ENCODE peak calls at places on chromosomes 11 and 22, in seven cellular contexts. One of them, this sample, is unnamed.

GRCh38 chr11:69535928-69536327 is 54.5 kb downstream of the LINC01488 start:
- DNase-seq in mesenchymal stem cell: no peak
- DNase-seq in neuronal stem cell: no peak
- DNase-seq in mesendoderm: no peak
- DNase-seq in H1: no peak
- DNase-seq in H9: no peak
- DNase-seq in trophoblast cell: no peak
- DNase-seq in this sample: no peak

GRCh38 chr11:4643084-4643483 is 698 bp upstream of the OR51E1 start:
- DNase-seq in mesenchymal stem cell: no peak
- DNase-seq in neuronal stem cell: no peak
- DNase-seq in mesendoderm: no peak
- DNase-seq in H1: no peak
- DNase-seq in H9: no peak
- DNase-seq in trophoblast cell: no peak
- DNase-seq in this sample: no peak

GRCh38 chr11:38019072-38019775 is 1421.2 kb upstream of the RAG2 start:
- DNase-seq in mesenchymal stem cell: no peak
- DNase-seq in neuronal stem cell: no peak
- DNase-seq in mesendoderm: peak; percentile 61
- DNase-seq in H1: no peak
- DNase-seq in H9: peak; percentile 63
- DNase-seq in trophoblast cell: no peak
- DNase-seq in this sample: no peak

GRCh38 chr11:112793416-112793815 is 167.8 kb upstream of the NCAM1 start:
- DNase-seq in mesenchymal stem cell: no peak
- DNase-seq in neuronal stem cell: no peak
- DNase-seq in mesendoderm: no peak
- DNase-seq in H1: no peak
- DNase-seq in H9: no peak
- DNase-seq in trophoblast cell: no peak
- DNase-seq in this sample: no peak

GRCh38 chr11:64319421-64319761 is 1.5 kb downstream of the PRDX5 start:
- DNase-seq in mesenchymal stem cell: peak; percentile 41
- DNase-seq in neuronal stem cell: no peak
- DNase-seq in mesendoderm: no peak
- DNase-seq in H1: no peak
- DNase-seq in H9: no peak
- DNase-seq in trophoblast cell: no peak
- DNase-seq in this sample: no peak

GRCh38 chr22:38316340-38317236 is 645 bp downstream of the CSNK1E start:
- DNase-seq in mesenchymal stem cell: peak; percentile 74
- DNase-seq in neuronal stem cell: no peak
- DNase-seq in mesendoderm: peak; percentile 68
- DNase-seq in H1: no peak
- DNase-seq in H9: no peak
- DNase-seq in trophoblast cell: no peak
- DNase-seq in this sample: peak; percentile 51

GRCh38 chr22:42313204-42313603 is 42.8 kb upstream of the TCF20 start:
- DNase-seq in mesenchymal stem cell: no peak
- DNase-seq in neuronal stem cell: no peak
- DNase-seq in mesendoderm: peak; percentile 53
- DNase-seq in H1: no peak
- DNase-seq in H9: no peak
- DNase-seq in trophoblast cell: no peak
- DNase-seq in this sample: no peak

GRCh38 chr11:76629133-76629852 is 41.3 kb downstream of the LRRC32 start:
- DNase-seq in mesenchymal stem cell: peak; percentile 87
- DNase-seq in neuronal stem cell: no peak
- DNase-seq in mesendoderm: no peak
- DNase-seq in H1: no peak
- DNase-seq in H9: no peak
- DNase-seq in trophoblast cell: peak; percentile 86
- DNase-seq in this sample: peak; percentile 75

GRCh38 chr11:95330332-95330731 is 99.3 kb upstream of the SESN3 start:
- DNase-seq in mesenchymal stem cell: no peak
- DNase-seq in neuronal stem cell: no peak
- DNase-seq in mesendoderm: peak; percentile 9
- DNase-seq in H1: no peak
- DNase-seq in H9: no peak
- DNase-seq in trophoblast cell: no peak
- DNase-seq in this sample: no peak

GRCh38 chr11:91871791-91872190 is 352.8 kb upstream of the FAT3 start:
- DNase-seq in mesenchymal stem cell: peak; percentile 13
- DNase-seq in neuronal stem cell: no peak
- DNase-seq in mesendoderm: no peak
- DNase-seq in H1: no peak
- DNase-seq in H9: no peak
- DNase-seq in trophoblast cell: no peak
- DNase-seq in this sample: no peak

GRCh38 chr11:72683782-72684200 is 9.6 kb upstream of the PDE2A start:
- DNase-seq in mesenchymal stem cell: peak; percentile 51
- DNase-seq in neuronal stem cell: peak; percentile 66
- DNase-seq in mesendoderm: peak; percentile 82
- DNase-seq in H1: no peak
- DNase-seq in H9: peak; percentile 85
- DNase-seq in trophoblast cell: peak; percentile 33
- DNase-seq in this sample: peak; percentile 19

GRCh38 chr11:102382384-102382783 is 35.4 kb downstream of the BIRC2 start:
- DNase-seq in mesenchymal stem cell: no peak
- DNase-seq in neuronal stem cell: no peak
- DNase-seq in mesendoderm: no peak
- DNase-seq in H1: no peak
- DNase-seq in H9: no peak
- DNase-seq in trophoblast cell: no peak
- DNase-seq in this sample: peak; percentile 19

GRCh38 chr22:24410110-24410856 is 17.1 kb upstream of the ADORA2A start:
- DNase-seq in mesenchymal stem cell: peak; percentile 67
- DNase-seq in neuronal stem cell: no peak
- DNase-seq in mesendoderm: no peak
- DNase-seq in H1: no peak
- DNase-seq in H9: no peak
- DNase-seq in trophoblast cell: no peak
- DNase-seq in this sample: peak; percentile 58

DNA sequence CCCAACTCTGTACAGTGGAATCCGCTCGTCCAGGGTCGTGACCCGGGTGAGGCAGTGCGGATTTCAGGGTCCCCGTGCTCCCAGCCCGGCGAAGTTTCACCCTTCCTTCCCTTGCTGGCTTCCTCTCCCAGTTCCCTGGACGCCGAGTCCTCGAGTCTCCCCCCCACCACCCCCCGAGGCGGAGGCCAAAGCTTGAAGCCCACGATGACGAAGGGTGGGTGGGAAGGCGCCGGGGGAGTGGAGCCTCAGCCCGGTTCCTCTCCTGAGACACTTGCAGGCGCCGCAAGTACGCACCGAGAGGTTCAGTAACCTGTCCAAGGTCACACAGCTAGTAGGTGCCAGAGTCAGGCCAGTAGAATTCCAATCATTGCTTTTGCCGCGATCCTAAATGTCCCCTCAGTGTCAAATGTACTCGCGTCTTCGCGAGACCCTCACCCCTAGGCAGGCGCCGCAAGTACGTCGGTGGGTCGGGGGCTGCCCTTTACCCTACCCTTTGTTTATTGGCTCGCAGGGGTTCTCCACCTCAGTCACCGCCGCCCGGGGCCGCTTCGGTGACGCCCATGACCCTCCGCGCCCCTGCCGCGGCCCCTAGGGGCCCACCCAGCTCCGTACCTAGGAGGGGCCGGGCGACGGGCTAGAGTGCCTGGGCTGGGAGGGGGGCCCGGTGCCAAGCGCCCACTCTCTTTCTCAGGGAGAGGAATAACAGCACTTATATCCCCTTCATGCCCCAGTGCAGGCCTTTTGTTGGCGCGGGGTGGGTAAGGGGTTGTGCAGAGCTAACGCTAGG is 5.7 kb upstream of the CHRM1 start:
- DNase-seq in mesenchymal stem cell: no peak
- DNase-seq in neuronal stem cell: no peak
- DNase-seq in mesendoderm: no peak
- DNase-seq in H1: no peak
- DNase-seq in H9: no peak
- DNase-seq in trophoblast cell: no peak
- DNase-seq in this sample: no peak
- H2BK5ac ChIP-seq in mesenchymal stem cell: no peak overlapping the region
- H2BK5ac ChIP-seq in neuronal stem cell: no peak overlapping the region
- H2BK5ac ChIP-seq in mesendoderm: no peak overlapping the region
- H2BK5ac ChIP-seq in H1: peak overlapping the region; percentile 71
- H2BK5ac ChIP-seq in H9: no peak overlapping the region
- H2BK5ac ChIP-seq in trophoblast cell: no peak overlapping the region
- H2BK5ac ChIP-seq in this sample: no peak overlapping the region

GRCh38 chr11:31808721-31809542 is 2.2 kb downstream of the PAX6 start:
- DNase-seq in mesenchymal stem cell: no peak
- DNase-seq in neuronal stem cell: no peak
- DNase-seq in mesendoderm: no peak
- DNase-seq in H1: no peak
- DNase-seq in H9: no peak
- DNase-seq in trophoblast cell: no peak
- DNase-seq in this sample: no peak

GRCh38 chr11:31809857-31810778 is 1.0 kb downstream of the PAX6 start:
- DNase-seq in mesenchymal stem cell: peak; percentile 46
- DNase-seq in neuronal stem cell: no peak
- DNase-seq in mesendoderm: peak; percentile 74
- DNase-seq in H1: no peak
- DNase-seq in H9: peak; percentile 64
- DNase-seq in trophoblast cell: no peak
- DNase-seq in this sample: peak; percentile 28

GRCh38 chr11:31812392-31813241 is 1.5 kb upstream of the PAX6 start:
- DNase-seq in mesenchymal stem cell: peak; percentile 31
- DNase-seq in neuronal stem cell: no peak
- DNase-seq in mesendoderm: peak; percentile 59
- DNase-seq in H1: no peak
- DNase-seq in H9: no peak
- DNase-seq in trophoblast cell: no peak
- DNase-seq in this sample: no peak

GRCh38 chr11:31809543-31809856 is 1.6 kb downstream of the PAX6 start:
- DNase-seq in mesenchymal stem cell: no peak
- DNase-seq in neuronal stem cell: no peak
- DNase-seq in mesendoderm: no peak
- DNase-seq in H1: no peak
- DNase-seq in H9: no peak
- DNase-seq in trophoblast cell: no peak
- DNase-seq in this sample: no peak

DNA sequence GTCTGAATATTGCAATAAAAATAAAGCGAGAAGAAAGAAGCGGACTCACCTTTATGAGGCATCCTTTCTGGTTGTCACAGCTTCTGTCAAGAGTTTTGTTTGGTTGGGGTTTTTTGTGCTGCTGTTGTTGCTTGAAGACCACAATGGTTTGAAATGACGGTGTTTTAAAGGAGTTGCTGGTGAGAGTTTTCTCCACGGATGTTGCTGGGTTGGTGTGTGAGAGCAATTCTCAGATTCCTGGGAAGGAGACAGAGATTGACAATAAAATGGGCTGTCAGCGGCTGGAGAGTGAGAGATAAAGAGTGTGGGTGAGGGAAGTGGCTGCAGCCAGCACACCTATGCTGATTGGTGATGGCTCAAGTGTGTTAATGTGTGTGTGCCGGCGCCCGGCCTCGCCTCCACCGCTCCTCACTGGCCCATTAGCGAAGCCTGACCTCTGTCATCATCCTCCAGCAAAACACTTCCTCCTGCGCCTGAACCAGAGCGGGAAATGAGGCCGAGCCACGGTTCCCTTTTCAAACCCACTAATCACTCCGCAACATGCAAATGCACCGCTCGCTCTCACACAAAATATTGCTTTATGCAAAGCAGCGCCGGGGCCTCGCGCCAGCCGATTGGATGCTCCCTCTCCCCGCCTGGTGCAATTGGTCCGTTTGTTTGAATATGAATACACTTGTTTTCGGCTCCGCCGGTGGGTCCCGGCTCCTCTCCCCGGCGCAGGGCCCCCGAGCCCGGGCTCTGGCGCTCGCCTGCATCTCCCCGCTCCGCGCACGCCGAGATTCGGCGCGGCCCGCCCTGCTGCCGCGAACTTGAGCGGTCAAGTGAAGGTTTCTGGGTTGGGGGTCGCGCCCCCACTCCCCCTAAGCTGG is at the start of gene PAX6:
- DNase-seq in mesenchymal stem cell: no peak
- DNase-seq in neuronal stem cell: peak; percentile 97
- DNase-seq in mesendoderm: peak; percentile 88
- DNase-seq in H1: no peak
- DNase-seq in H9: peak; percentile 88
- DNase-seq in trophoblast cell: peak; percentile 61
- DNase-seq in this sample: peak; percentile 19
- H3K23ac ChIP-seq in mesenchymal stem cell: peak within 1 kb of the TSS; percentile 26
- H3K23ac ChIP-seq in neuronal stem cell: peak within 1 kb of the TSS; percentile 86
- H3K23ac ChIP-seq in mesendoderm: no peak within 1 kb of the TSS
- H3K23ac ChIP-seq in H1: no peak within 1 kb of the TSS
- H3K23ac ChIP-seq in H9: no peak within 1 kb of the TSS
- H3K23ac ChIP-seq in trophoblast cell: no peak within 1 kb of the TSS
- H3K23ac ChIP-seq in this sample: no peak within 1 kb of the TSS

GRCh38 chr11:133699071-133699470 is 146.2 kb downstream of the SPATA19 start:
- DNase-seq in mesenchymal stem cell: no peak
- DNase-seq in neuronal stem cell: no peak
- DNase-seq in mesendoderm: no peak
- DNase-seq in H1: no peak
- DNase-seq in H9: no peak
- DNase-seq in trophoblast cell: no peak
- DNase-seq in this sample: no peak

GRCh38 chr11:133697161-133697560 is 148.2 kb downstream of the SPATA19 start:
- DNase-seq in mesenchymal stem cell: no peak
- DNase-seq in neuronal stem cell: no peak
- DNase-seq in mesendoderm: no peak
- DNase-seq in H1: no peak
- DNase-seq in H9: peak; percentile 2
- DNase-seq in trophoblast cell: no peak
- DNase-seq in this sample: no peak

GRCh38 chr11:133697603-133698002 is 147.7 kb downstream of the SPATA19 start:
- DNase-seq in mesenchymal stem cell: no peak
- DNase-seq in neuronal stem cell: no peak
- DNase-seq in mesendoderm: no peak
- DNase-seq in H1: no peak
- DNase-seq in H9: peak; percentile 4
- DNase-seq in trophoblast cell: no peak
- DNase-seq in this sample: no peak

GRCh38 chr11:133695376-133695775 is 149.9 kb downstream of the SPATA19 start:
- DNase-seq in mesenchymal stem cell: no peak
- DNase-seq in neuronal stem cell: no peak
- DNase-seq in mesendoderm: no peak
- DNase-seq in H1: no peak
- DNase-seq in H9: peak; percentile 12
- DNase-seq in trophoblast cell: no peak
- DNase-seq in this sample: no peak

GRCh38 chr11:133698654-133699053 is 146.7 kb downstream of the SPATA19 start:
- DNase-seq in mesenchymal stem cell: no peak
- DNase-seq in neuronal stem cell: no peak
- DNase-seq in mesendoderm: no peak
- DNase-seq in H1: no peak
- DNase-seq in H9: no peak
- DNase-seq in trophoblast cell: no peak
- DNase-seq in this sample: no peak
- H2BK5ac ChIP-seq in mesenchymal stem cell: no peak overlapping the region
- H2BK5ac ChIP-seq in neuronal stem cell: no peak overlapping the region
- H2BK5ac ChIP-seq in mesendoderm: no peak overlapping the region
- H2BK5ac ChIP-seq in H1: no peak overlapping the region
- H2BK5ac ChIP-seq in H9: no peak overlapping the region
- H2BK5ac ChIP-seq in trophoblast cell: no peak overlapping the region
- H2BK5ac ChIP-seq in this sample: no peak overlapping the region

DNA sequence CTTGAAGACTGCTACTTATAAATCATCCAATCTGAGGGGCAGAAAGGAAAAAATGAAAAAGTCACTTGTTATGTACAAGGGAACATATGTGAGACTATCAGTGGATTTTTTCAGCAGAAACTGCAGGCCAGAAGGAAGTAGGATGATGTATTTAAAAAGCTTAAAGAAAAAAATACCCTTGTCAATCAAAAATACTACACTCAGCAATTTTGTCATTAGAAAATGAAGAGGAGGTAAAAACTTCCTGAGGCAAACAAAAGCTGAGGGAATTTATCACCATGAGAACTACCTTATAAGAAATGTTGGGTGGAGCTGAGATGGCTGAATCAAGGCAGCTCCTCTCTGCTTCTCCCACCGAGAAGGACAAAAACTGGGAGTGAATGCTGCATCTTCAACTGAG is 21.1 kb downstream of the MRGPRX2 start:
- DNase-seq in mesenchymal stem cell: no peak
- DNase-seq in neuronal stem cell: no peak
- DNase-seq in mesendoderm: no peak
- DNase-seq in H1: no peak
- DNase-seq in H9: no peak
- DNase-seq in trophoblast cell: no peak
- DNase-seq in this sample: no peak
- H3K23ac ChIP-seq in mesenchymal stem cell: no peak overlapping the region
- H3K23ac ChIP-seq in neuronal stem cell: no peak overlapping the region
- H3K23ac ChIP-seq in mesendoderm: no peak overlapping the region
- H3K23ac ChIP-seq in H1: no peak overlapping the region
- H3K23ac ChIP-seq in H9: no peak overlapping the region
- H3K23ac ChIP-seq in trophoblast cell: no peak overlapping the region
- H3K23ac ChIP-seq in this sample: no peak overlapping the region

This sample was measured in IMR-90.